ENCODE peak calls at places on chromosomes 12 and 14, in five cellular contexts. One of them, this sample, is unnamed. For H3K9me3, the result is how much of the 10 kb centered on the place peaks cover.

GRCh38 chr14:54877015-54877702 is 25.5 kb downstream of the GCH1 start:
- DNase-seq in AG04450: no peak
- DNase-seq in pancreas: no peak
- DNase-seq in A549: no peak
- DNase-seq in ovary: no peak
- DNase-seq in this sample: no peak

GRCh38 chr14:71908141-71908540 is 24.1 kb upstream of the RGS6 start:
- DNase-seq in pancreas: no peak
- DNase-seq in AG04450: no peak
- DNase-seq in A549: no peak
- DNase-seq in ovary: no peak
- DNase-seq in this sample: no peak

GRCh38 chr14:100622234-100622633 is 35.0 kb upstream of the BEGAIN start:
- DNase-seq in pancreas: no peak
- DNase-seq in AG04450: no peak
- DNase-seq in ovary: no peak
- DNase-seq in A549: no peak
- DNase-seq in this sample: no peak

GRCh38 chr12:66571361-66571760 is 107.5 kb downstream of the GRIP1 start:
- DNase-seq in AG04450: no peak
- DNase-seq in ovary: no peak
- DNase-seq in pancreas: no peak
- DNase-seq in A549: no peak
- DNase-seq in this sample: no peak

GRCh38 chr14:68210729-68211299 is 391.2 kb downstream of the RAD51B start:
- DNase-seq in AG04450: peak
- DNase-seq in ovary: no peak
- DNase-seq in A549: peak
- DNase-seq in pancreas: no peak
- DNase-seq in this sample: no peak

GRCh38 chr12:81284137-81284536 is 206.3 kb downstream of the ACSS3 start:
- DNase-seq in ovary: no peak
- DNase-seq in AG04450: no peak
- DNase-seq in A549: no peak
- DNase-seq in pancreas: no peak
- DNase-seq in this sample: no peak

GRCh38 chr14:103393687-103394626 is 8.7 kb downstream of the MARK3 start:
- DNase-seq in A549: peak
- DNase-seq in AG04450: no peak
- DNase-seq in ovary: no peak
- DNase-seq in pancreas: no peak
- DNase-seq in this sample: no peak

GRCh38 chr12:110743571-110744093 is 941 bp upstream of the PPP1CC start:
- DNase-seq in pancreas: peak
- DNase-seq in ovary: peak
- DNase-seq in A549: peak
- DNase-seq in AG04450: no peak
- DNase-seq in this sample: peak

GRCh38 chr12:107631715-107632114 is 53.9 kb upstream of the PWP1 start:
- DNase-seq in ovary: no peak
- DNase-seq in AG04450: no peak
- DNase-seq in pancreas: no peak
- DNase-seq in A549: no peak
- DNase-seq in this sample: no peak

GRCh38 chr12:109881752-109882151 is 1.4 kb upstream of the GLTP start:
- DNase-seq in AG04450: no peak
- DNase-seq in A549: peak
- DNase-seq in pancreas: no peak
- DNase-seq in ovary: no peak
- DNase-seq in this sample: no peak

GRCh38 chr14:82855912-82856381 is 1322.3 kb upstream of the SEL1L start:
- DNase-seq in pancreas: no peak
- DNase-seq in ovary: no peak
- DNase-seq in A549: no peak
- DNase-seq in AG04450: no peak
- DNase-seq in this sample: no peak

GRCh38 chr14:64723691-64724577 is 19.7 kb downstream of the PLEKHG3 start:
- DNase-seq in AG04450: no peak
- DNase-seq in pancreas: no peak
- DNase-seq in ovary: no peak
- DNase-seq in A549: no peak
- DNase-seq in this sample: no peak

GRCh38 chr14:54567224-54567633 is 301 bp downstream of the SAMD4A start:
- DNase-seq in AG04450: no peak
- DNase-seq in ovary: no peak
- DNase-seq in pancreas: peak
- DNase-seq in A549: peak
- DNase-seq in this sample: no peak

GRCh38 chr12:31322651-31323248 is 3.2 kb downstream of the SINHCAF start:
- DNase-seq in ovary: peak
- DNase-seq in AG04450: no peak
- DNase-seq in A549: peak
- DNase-seq in pancreas: no peak
- DNase-seq in this sample: no peak

GRCh38 chr12:62709321-62709720 is 225.6 kb downstream of the PPM1H start:
- DNase-seq in A549: no peak
- DNase-seq in pancreas: no peak
- DNase-seq in ovary: no peak
- DNase-seq in AG04450: no peak
- DNase-seq in this sample: no peak

DNA sequence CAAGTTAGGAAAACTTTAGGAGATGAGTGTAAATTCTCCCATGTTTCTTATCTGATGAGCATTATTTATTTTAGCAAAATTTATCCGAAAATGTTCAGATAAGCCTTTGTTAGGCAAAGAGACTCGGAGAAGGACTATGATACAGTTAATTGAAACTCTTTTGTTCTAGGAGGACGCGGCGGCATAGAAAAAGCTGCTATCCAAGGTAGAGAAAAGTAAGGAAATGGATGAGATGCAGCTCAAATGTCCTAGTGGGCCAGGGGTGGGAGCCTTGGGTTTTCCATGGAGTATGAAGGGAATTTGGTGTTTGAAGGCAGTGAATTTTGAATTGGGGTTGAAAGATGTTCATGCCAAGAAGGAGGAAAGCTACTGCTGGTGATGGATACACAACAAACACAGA is 1504.5 kb downstream of the AACS start:
- DNase-seq in A549: no peak
- DNase-seq in pancreas: no peak
- DNase-seq in ovary: no peak
- DNase-seq in AG04450: no peak
- DNase-seq in this sample: no peak
- H3K9me3 ChIP-seq in A549: under half
- H3K9me3 ChIP-seq in pancreas: under half
- H3K9me3 ChIP-seq in ovary: under half
- H3K9me3 ChIP-seq in AG04450: under half
- H3K9me3 ChIP-seq in this sample: under half

GRCh38 chr12:40181490-40181889 is 43.3 kb upstream of the LRRK2 start:
- DNase-seq in A549: no peak
- DNase-seq in AG04450: no peak
- DNase-seq in ovary: no peak
- DNase-seq in pancreas: no peak
- DNase-seq in this sample: no peak
- TF ChIP-seq CTCF in A549: no peak
- TF ChIP-seq CTCF in AG04450: no peak
- TF ChIP-seq CTCF in ovary: no peak
- TF ChIP-seq CTCF in pancreas: no peak
- TF ChIP-seq CTCF in this sample: no peak

DNA sequence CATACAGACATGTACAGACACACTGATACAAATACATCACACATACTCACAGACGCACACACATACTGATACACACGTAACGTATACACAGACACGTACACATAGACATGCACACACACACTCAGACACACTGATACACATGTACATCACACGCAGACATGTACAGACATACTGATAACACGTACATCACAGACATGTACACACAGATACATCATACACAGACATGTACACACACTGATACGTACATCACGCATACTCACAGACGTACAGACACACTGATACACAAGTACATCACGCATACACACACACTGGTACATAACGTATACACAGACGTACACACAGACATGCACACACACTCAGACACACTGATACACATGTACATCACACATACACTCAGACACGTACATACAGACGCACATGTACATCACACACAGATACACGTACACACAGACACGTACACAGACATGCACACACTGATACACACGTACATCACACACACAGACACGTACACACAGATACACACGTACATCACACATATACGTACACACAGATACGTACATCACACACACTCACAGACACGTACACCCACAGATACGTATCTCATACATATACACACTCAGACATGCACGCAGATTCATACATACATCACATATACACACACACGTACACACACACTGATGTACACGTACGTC is 5.1 kb downstream of the ZNF605 start:
- DNase-seq in pancreas: no peak
- DNase-seq in A549: no peak
- DNase-seq in AG04450: no peak
- DNase-seq in ovary: no peak
- DNase-seq in this sample: no peak
- H3K9me3 ChIP-seq in pancreas: under half
- H3K9me3 ChIP-seq in A549: half or more
- H3K9me3 ChIP-seq in AG04450: half or more
- H3K9me3 ChIP-seq in ovary: under half
- H3K9me3 ChIP-seq in this sample: half or more

DNA sequence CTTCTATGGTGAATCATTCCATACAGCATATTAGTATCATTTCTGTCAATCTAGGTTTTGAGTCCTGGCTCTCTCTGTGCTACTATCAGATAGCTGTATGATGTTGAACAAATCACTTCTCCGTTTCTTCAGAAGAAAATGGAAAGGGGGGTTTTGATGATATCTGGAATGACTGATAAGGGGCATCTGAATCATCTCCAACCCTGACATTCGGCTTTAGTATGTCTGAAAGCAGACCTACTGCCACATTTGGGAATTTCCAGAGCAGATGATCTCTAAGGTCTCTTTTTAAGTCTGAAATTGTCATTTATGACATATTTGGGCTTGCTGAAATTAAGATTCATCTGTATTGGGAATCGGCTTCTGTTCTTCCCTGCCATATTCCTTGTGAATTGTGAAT is 10.1 kb downstream of the MLF2 start:
- DNase-seq in A549: no peak
- DNase-seq in AG04450: no peak
- DNase-seq in pancreas: no peak
- DNase-seq in ovary: no peak
- DNase-seq in this sample: no peak
- TF ChIP-seq CTCF in A549: no peak
- TF ChIP-seq CTCF in AG04450: no peak
- TF ChIP-seq CTCF in pancreas: no peak
- TF ChIP-seq CTCF in ovary: no peak
- TF ChIP-seq CTCF in this sample: no peak

DNA sequence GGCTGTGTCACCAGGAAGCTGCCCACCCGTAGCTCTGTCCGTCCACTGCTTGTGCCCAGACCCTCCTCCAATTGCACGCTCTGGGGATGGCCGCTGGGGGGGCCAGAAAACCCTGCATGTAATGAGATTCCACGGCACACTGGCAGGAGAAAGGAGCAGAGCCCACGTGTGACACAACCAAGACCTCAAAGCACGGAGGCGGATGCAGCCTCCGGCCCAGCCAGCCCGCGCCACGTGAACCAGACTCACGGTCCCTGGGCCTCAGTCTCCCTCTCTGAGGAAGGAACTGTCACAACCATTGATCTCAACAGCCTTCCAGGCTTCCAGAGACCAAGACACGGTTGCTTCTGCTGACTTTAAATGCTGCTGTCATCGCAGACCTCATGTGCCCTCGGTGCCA is 14.4 kb downstream of the ANHX start:
- DNase-seq in AG04450: no peak
- DNase-seq in pancreas: no peak
- DNase-seq in A549: no peak
- DNase-seq in ovary: no peak
- DNase-seq in this sample: no peak
- H3K9me3 ChIP-seq in AG04450: half or more
- H3K9me3 ChIP-seq in pancreas: under half
- H3K9me3 ChIP-seq in A549: half or more
- H3K9me3 ChIP-seq in ovary: under half
- H3K9me3 ChIP-seq in this sample: under half

GRCh38 chr12:54853933-54854538 is at the start of gene MUCL1:
- DNase-seq in pancreas: peak
- DNase-seq in A549: peak
- DNase-seq in ovary: no peak
- DNase-seq in AG04450: peak
- DNase-seq in this sample: no peak
- TF ChIP-seq CTCF in pancreas: peak
- TF ChIP-seq CTCF in A549: peak
- TF ChIP-seq CTCF in ovary: no peak
- TF ChIP-seq CTCF in AG04450: peak
- TF ChIP-seq CTCF in this sample: peak

GRCh38 chr14:88482524-88482923 is 72.3 kb downstream of the PTPN21 start:
- DNase-seq in AG04450: no peak
- DNase-seq in ovary: no peak
- DNase-seq in pancreas: no peak
- DNase-seq in A549: no peak
- DNase-seq in this sample: no peak

GRCh38 chr14:88478931-88479330 is 75.9 kb downstream of the PTPN21 start:
- DNase-seq in pancreas: no peak
- DNase-seq in AG04450: no peak
- DNase-seq in A549: no peak
- DNase-seq in ovary: no peak
- DNase-seq in this sample: no peak

GRCh38 chr14:88479574-88479987 is 75.2 kb downstream of the PTPN21 start:
- DNase-seq in ovary: no peak
- DNase-seq in pancreas: no peak
- DNase-seq in A549: no peak
- DNase-seq in AG04450: no peak
- DNase-seq in this sample: no peak

GRCh38 chr14:88481794-88482193 is 73.0 kb downstream of the PTPN21 start:
- DNase-seq in A549: no peak
- DNase-seq in pancreas: no peak
- DNase-seq in ovary: no peak
- DNase-seq in AG04450: no peak
- DNase-seq in this sample: no peak

GRCh38 chr14:88481089-88481488 is 73.7 kb downstream of the PTPN21 start:
- DNase-seq in ovary: no peak
- DNase-seq in pancreas: no peak
- DNase-seq in A549: no peak
- DNase-seq in AG04450: no peak
- DNase-seq in this sample: no peak
- H3K9me3 ChIP-seq in ovary: under half
- H3K9me3 ChIP-seq in pancreas: under half
- H3K9me3 ChIP-seq in A549: under half
- H3K9me3 ChIP-seq in AG04450: under half
- H3K9me3 ChIP-seq in this sample: under half

GRCh38 chr12:106035421-106035820 is 103.3 kb downstream of the NUAK1 start:
- DNase-seq in pancreas: no peak
- DNase-seq in ovary: no peak
- DNase-seq in A549: no peak
- DNase-seq in AG04450: no peak
- DNase-seq in this sample: no peak

GRCh38 chr12:106040521-106040920 is 98.2 kb downstream of the NUAK1 start:
- DNase-seq in pancreas: no peak
- DNase-seq in ovary: no peak
- DNase-seq in AG04450: no peak
- DNase-seq in A549: no peak
- DNase-seq in this sample: no peak

GRCh38 chr12:106039242-106039641 is 99.5 kb downstream of the NUAK1 start:
- DNase-seq in pancreas: no peak
- DNase-seq in ovary: no peak
- DNase-seq in AG04450: no peak
- DNase-seq in A549: no peak
- DNase-seq in this sample: peak

GRCh38 chr12:106039646-106040404 is 98.9 kb downstream of the NUAK1 start:
- DNase-seq in A549: no peak
- DNase-seq in pancreas: no peak
- DNase-seq in AG04450: no peak
- DNase-seq in ovary: no peak
- DNase-seq in this sample: no peak

GRCh38 chr12:106037524-106038298 is 101.0 kb downstream of the NUAK1 start:
- DNase-seq in AG04450: no peak
- DNase-seq in A549: no peak
- DNase-seq in pancreas: no peak
- DNase-seq in ovary: no peak
- DNase-seq in this sample: no peak
- TF ChIP-seq CTCF in AG04450: no peak
- TF ChIP-seq CTCF in A549: no peak
- TF ChIP-seq CTCF in pancreas: no peak
- TF ChIP-seq CTCF in ovary: no peak
- TF ChIP-seq CTCF in this sample: no peak

This sample was measured in psoas muscle.